ENCODE peak calls at places on chromosomes 16 and 17, in five cellular contexts. One of them, this sample, is unnamed.

GRCh38 chr16:20359997-20360396 is 7.5 kb upstream of the UMOD start:
- DNase-seq in NCI-H1105: no peak
- DNase-seq in GM10248: no peak
- DNase-seq in NCI-H1436: no peak
- DNase-seq in A172: no peak
- DNase-seq in this sample: no peak

GRCh38 chr17:65442691-65443090 is 118.8 kb downstream of the AXIN2 start:
- DNase-seq in NCI-H1105: no peak
- DNase-seq in GM10248: no peak
- DNase-seq in NCI-H1436: no peak
- DNase-seq in A172: no peak
- DNase-seq in this sample: no peak

GRCh38 chr17:45873728-45874127 is 20.6 kb upstream of the MAPT start:
- DNase-seq in NCI-H1105: no peak
- DNase-seq in GM10248: no peak
- DNase-seq in NCI-H1436: no peak
- DNase-seq in A172: no peak
- DNase-seq in this sample: no peak

GRCh38 chr17:31373150-31374082 is 18.1 kb upstream of the RAB11FIP4 start:
- DNase-seq in NCI-H1105: peak; percentile 18
- DNase-seq in GM10248: peak; percentile 40
- DNase-seq in NCI-H1436: peak; percentile 53
- DNase-seq in A172: peak; percentile 65
- DNase-seq in this sample: peak; percentile 37

GRCh38 chr16:46830417-46830901 is 521 bp downstream of the C16orf87 start:
- DNase-seq in NCI-H1105: peak; percentile 38
- DNase-seq in GM10248: no peak
- DNase-seq in NCI-H1436: no peak
- DNase-seq in A172: no peak
- DNase-seq in this sample: peak; percentile 24

GRCh38 chr17:12665263-12666210 is at the start of gene MYOCD:
- DNase-seq in NCI-H1105: no peak
- DNase-seq in GM10248: peak; percentile 59
- DNase-seq in NCI-H1436: peak; percentile 24
- DNase-seq in A172: no peak
- DNase-seq in this sample: peak; percentile 25

GRCh38 chr16:52549011-52549692 is 2.2 kb upstream of the TOX3 start:
- DNase-seq in NCI-H1105: no peak
- DNase-seq in GM10248: no peak
- DNase-seq in NCI-H1436: no peak
- DNase-seq in A172: no peak
- DNase-seq in this sample: no peak

GRCh38 chr17:28395968-28396367 is 10.0 kb downstream of the SLC46A1 start:
- DNase-seq in NCI-H1105: no peak
- DNase-seq in GM10248: no peak
- DNase-seq in NCI-H1436: no peak
- DNase-seq in A172: no peak
- DNase-seq in this sample: no peak

GRCh38 chr16:68488559-68488958 is 40.3 kb upstream of the SMPD3 start:
- DNase-seq in NCI-H1105: no peak
- DNase-seq in GM10248: no peak
- DNase-seq in NCI-H1436: no peak
- DNase-seq in A172: no peak
- DNase-seq in this sample: no peak

GRCh38 chr16:88508868-88509748 is 56.0 kb downstream of the ZFPM1 start:
- DNase-seq in NCI-H1105: no peak
- DNase-seq in GM10248: no peak
- DNase-seq in NCI-H1436: no peak
- DNase-seq in A172: no peak
- DNase-seq in this sample: no peak

GRCh38 chr17:28030386-28030785 is 12.1 kb upstream of the NLK start:
- DNase-seq in NCI-H1105: peak; percentile 19
- DNase-seq in GM10248: no peak
- DNase-seq in NCI-H1436: peak; percentile 75
- DNase-seq in A172: no peak
- DNase-seq in this sample: no peak

GRCh38 chr17:57986841-57987581 is 1.0 kb downstream of the VEZF1 start:
- DNase-seq in NCI-H1105: no peak
- DNase-seq in GM10248: no peak
- DNase-seq in NCI-H1436: no peak
- DNase-seq in A172: peak; percentile 54
- DNase-seq in this sample: no peak

GRCh38 chr16:58331024-58331707 is 36.3 kb upstream of the PRSS54 start:
- DNase-seq in NCI-H1105: no peak
- DNase-seq in GM10248: no peak
- DNase-seq in NCI-H1436: peak; percentile 57
- DNase-seq in A172: no peak
- DNase-seq in this sample: peak; percentile 24

GRCh38 chr16:55444754-55445485 is 34.1 kb upstream of the MMP2 start:
- DNase-seq in NCI-H1105: no peak
- DNase-seq in GM10248: peak; percentile 46
- DNase-seq in NCI-H1436: no peak
- DNase-seq in A172: no peak
- DNase-seq in this sample: no peak

GRCh38 chr16:18931756-18932155 is 5.5 kb upstream of the SMG1 start:
- DNase-seq in NCI-H1105: no peak
- DNase-seq in GM10248: no peak
- DNase-seq in NCI-H1436: no peak
- DNase-seq in A172: no peak
- DNase-seq in this sample: no peak

GRCh38 chr16:27221576-27222498 is 18.5 kb downstream of the KDM8 start:
- DNase-seq in NCI-H1105: no peak
- DNase-seq in GM10248: no peak
- DNase-seq in NCI-H1436: no peak
- DNase-seq in A172: peak; percentile 45
- DNase-seq in this sample: peak; percentile 72

GRCh38 chr17:76391200-76391715 is 6.8 kb downstream of the SPHK1 start:
- DNase-seq in NCI-H1105: no peak
- DNase-seq in GM10248: no peak
- DNase-seq in NCI-H1436: no peak
- DNase-seq in A172: no peak
- DNase-seq in this sample: no peak

GRCh38 chr17:7552621-7553051 is 3.8 kb downstream of the TNFSF12 start:
- DNase-seq in NCI-H1105: no peak
- DNase-seq in GM10248: peak; percentile 73
- DNase-seq in NCI-H1436: no peak
- DNase-seq in A172: no peak
- DNase-seq in this sample: no peak

GRCh38 chr16:88387941-88388627 is 5.3 kb downstream of the ZNF469 start:
- DNase-seq in NCI-H1105: no peak
- DNase-seq in GM10248: no peak
- DNase-seq in NCI-H1436: no peak
- DNase-seq in A172: peak; percentile 72
- DNase-seq in this sample: no peak

GRCh38 chr17:78132086-78132676 is 1.6 kb downstream of the TMC8 start:
- DNase-seq in NCI-H1105: no peak
- DNase-seq in GM10248: peak; percentile 70
- DNase-seq in NCI-H1436: no peak
- DNase-seq in A172: no peak
- DNase-seq in this sample: no peak

GRCh38 chr16:57314161-57314785 is 29.8 kb upstream of the PLLP start:
- DNase-seq in NCI-H1105: no peak
- DNase-seq in GM10248: no peak
- DNase-seq in NCI-H1436: no peak
- DNase-seq in A172: peak; percentile 31
- DNase-seq in this sample: no peak

GRCh38 chr16:79597277-79597676 is 3.3 kb downstream of the MAF start:
- DNase-seq in NCI-H1105: peak; percentile 4
- DNase-seq in GM10248: no peak
- DNase-seq in NCI-H1436: no peak
- DNase-seq in A172: no peak
- DNase-seq in this sample: no peak

GRCh38 chr17:2138318-2138717 is 83.4 kb downstream of the HIC1 start:
- DNase-seq in NCI-H1105: no peak
- DNase-seq in GM10248: peak; percentile 68
- DNase-seq in NCI-H1436: no peak
- DNase-seq in A172: peak; percentile 36
- DNase-seq in this sample: no peak

GRCh38 chr16:84749072-84749471 is 49.3 kb downstream of the USP10 start:
- DNase-seq in NCI-H1105: no peak
- DNase-seq in GM10248: no peak
- DNase-seq in NCI-H1436: no peak
- DNase-seq in A172: no peak
- DNase-seq in this sample: no peak

GRCh38 chr16:71927383-71927782 is 32.1 kb downstream of the IST1 start:
- DNase-seq in NCI-H1105: no peak
- DNase-seq in GM10248: no peak
- DNase-seq in NCI-H1436: no peak
- DNase-seq in A172: peak; percentile 99
- DNase-seq in this sample: peak; percentile 53

GRCh38 chr17:7261377-7262191 is 694 bp downstream of the CLDN7 start:
- DNase-seq in NCI-H1105: no peak
- DNase-seq in GM10248: peak; percentile 59
- DNase-seq in NCI-H1436: no peak
- DNase-seq in A172: no peak
- DNase-seq in this sample: no peak

GRCh38 chr16:58814348-58814801 is 80.3 kb upstream of the GOT2 start:
- DNase-seq in NCI-H1105: no peak
- DNase-seq in GM10248: peak; percentile 66
- DNase-seq in NCI-H1436: peak; percentile 22
- DNase-seq in A172: peak; percentile 11
- DNase-seq in this sample: peak; percentile 2

GRCh38 chr16:27920391-27920891 is 143.1 kb downstream of the GSG1L start:
- DNase-seq in NCI-H1105: peak; percentile 87
- DNase-seq in GM10248: no peak
- DNase-seq in NCI-H1436: peak; percentile 65
- DNase-seq in A172: peak; percentile 8
- DNase-seq in this sample: peak; percentile 72

GRCh38 chr17:77419547-77420475 is 279.0 kb downstream of the SEC14L1 start:
- DNase-seq in NCI-H1105: no peak
- DNase-seq in GM10248: no peak
- DNase-seq in NCI-H1436: peak; percentile 36
- DNase-seq in A172: peak; percentile 64
- DNase-seq in this sample: no peak

GRCh38 chr17:57463103-57463885 is 207.0 kb downstream of the MSI2 start:
- DNase-seq in NCI-H1105: no peak
- DNase-seq in GM10248: peak; percentile 94
- DNase-seq in NCI-H1436: no peak
- DNase-seq in A172: peak; percentile 92
- DNase-seq in this sample: no peak

GRCh38 chr16:546909-547770 is 13.1 kb upstream of the PRR35 start:
- DNase-seq in NCI-H1105: no peak
- DNase-seq in GM10248: no peak
- DNase-seq in NCI-H1436: peak; percentile 81
- DNase-seq in A172: no peak
- DNase-seq in this sample: no peak

GRCh38 chr16:57260294-57260929 is 15.4 kb downstream of the ARL2BP start:
- DNase-seq in NCI-H1105: no peak
- DNase-seq in GM10248: peak; percentile 68
- DNase-seq in NCI-H1436: no peak
- DNase-seq in A172: peak; percentile 79
- DNase-seq in this sample: no peak

GRCh38 chr16:12729448-12729847 is 74.2 kb downstream of the CPPED1 start:
- DNase-seq in NCI-H1105: no peak
- DNase-seq in GM10248: no peak
- DNase-seq in NCI-H1436: no peak
- DNase-seq in A172: peak; percentile 70
- DNase-seq in this sample: no peak

GRCh38 chr17:5789443-5789842 is 205.1 kb upstream of the NLRP1 start:
- DNase-seq in NCI-H1105: no peak
- DNase-seq in GM10248: no peak
- DNase-seq in NCI-H1436: no peak
- DNase-seq in A172: no peak
- DNase-seq in this sample: no peak

GRCh38 chr17:81685108-81685507 is 1.3 kb downstream of the HGS start:
- DNase-seq in NCI-H1105: no peak
- DNase-seq in GM10248: no peak
- DNase-seq in NCI-H1436: peak; percentile 26
- DNase-seq in A172: peak; percentile 81
- DNase-seq in this sample: no peak

GRCh38 chr16:69443809-69444611 is 19.6 kb downstream of the CYB5B start:
- DNase-seq in NCI-H1105: no peak
- DNase-seq in GM10248: no peak
- DNase-seq in NCI-H1436: no peak
- DNase-seq in A172: peak; percentile 60
- DNase-seq in this sample: no peak